ENCODE peak calls at places on chromosomes 5 and 9, in six cellular contexts. C is EH; B is stimulated activated CD4-positive, alpha-beta T cell treated with anti-CD3 and anti-CD28 coated beads, Interleukin-4, amount 100 ng/mL, for 48 hours; O is kidney epithelial cell; X is GM12865; I is erythroblast. Y is an unnamed sample.

GRCh38 chr9:93126151-93126781 is 7.8 kb downstream of the NINJ1 start:
- DNase-seq in C (no peak), B (no peak), O (no peak), X (no peak), I (no peak), Y (no peak)

GRCh38 chr9:133163559-133164208 is at the start of gene GBGT1:
- DNase-seq in C (peak; percentile 55), B (no peak), O (no peak), X (no peak), I (peak; percentile 83), Y (peak; percentile 21)

GRCh38 chr9:131112374-131113159 is 12.8 kb upstream of the NUP214 start:
- DNase-seq in C (no peak), B (no peak), O (no peak), X (no peak), I (no peak), Y (no peak)

GRCh38 chr5:163434410-163434866 is 3.0 kb upstream of the CCNG1 start:
- DNase-seq in C (no peak), B (no peak), O (peak; percentile 68), X (no peak), I (no peak), Y (peak; percentile 95)

GRCh38 chr9:134399435-134400056 is 73.3 kb downstream of the RXRA start:
- DNase-seq in C (peak; percentile 40), B (no peak), O (no peak), X (peak; percentile 63), I (peak; percentile 48), Y (no peak)

GRCh38 chr9:10252174-10252573 is 360.6 kb downstream of the PTPRD start:
- DNase-seq in C (no peak), B (no peak), O (no peak), X (no peak), I (peak; percentile 90), Y (no peak)

GRCh38 chr9:98330831-98331230 is 75.4 kb upstream of the TBC1D2 start:
- DNase-seq in C (peak; percentile 85), B (no peak), O (no peak), X (no peak), I (no peak), Y (no peak)

GRCh38 chr5:54024466-54024865 is 285.9 kb downstream of the ARL15 start:
- DNase-seq in C (peak; percentile 73), B (no peak), O (no peak), X (no peak), I (no peak), Y (no peak)

GRCh38 chr9:121635300-121635699 is 16.1 kb upstream of the DAB2IP start:
- DNase-seq in C (no peak), B (no peak), O (no peak), X (no peak), I (no peak), Y (no peak)

GRCh38 chr5:107529618-107530017 is 141.1 kb downstream of the EFNA5 start:
- DNase-seq in C (no peak), B (no peak), O (no peak), X (no peak), I (no peak), Y (no peak)

GRCh38 chr5:143695244-143695885 is 116.6 kb upstream of the HMHB1 start:
- DNase-seq in C (peak; percentile 11), B (no peak), O (no peak), X (no peak), I (no peak), Y (no peak)

GRCh38 chr9:108417726-108418125 is 438.1 kb downstream of the ACTL7B start:
- DNase-seq in C (no peak), B (no peak), O (no peak), X (no peak), I (no peak), Y (no peak)

GRCh38 chr9:129474740-129475404 is 146.0 kb downstream of the C9orf50 start:
- DNase-seq in C (no peak), B (no peak), O (no peak), X (no peak), I (no peak), Y (no peak)

Y was measured in kidney glomerular epithelial cell.